ENCODE peak calls at places on chromosomes 7 and 10, in ten cellular contexts. V is Peyer's patch; S is AG09319; X is GM23338; R is AG09309; T is stimulated activated CD4-positive, alpha-beta T cell treated with anti-CD3 and anti-CD28 coated beads, Interleukin-4, amount 100 ng/mL, for 4 hours; W is iPS-NIHi11; D is amygdala; G is activated CD4-positive, alpha-beta T cell treated with anti-CD3 and anti-CD28 coated beads, Interleukin-2, amount 50 U/mL, for 4 hours; J is GM03348. K is an unnamed sample.

GRCh38 chr10:44968101-44968886 is 8.7 kb downstream of the RASSF4 start:
- DNase-seq in T (no peak), X (no peak), J (no peak), D (no peak), R (no peak), W (no peak), S (no peak), G (no peak), V (peak), K (peak)

GRCh38 chr7:108094933-108095710 is 35.0 kb downstream of the LAMB4 start:
- DNase-seq in J (peak), S (peak), T (no peak), D (no peak), G (no peak), X (no peak), R (peak), V (peak), W (no peak), K (no peak)

GRCh38 chr7:4080954-4081353 is 601.1 kb upstream of the FOXK1 start:
- DNase-seq in D (no peak), S (no peak), W (no peak), J (no peak), T (no peak), V (no peak), X (peak), R (no peak), G (no peak), K (peak)

GRCh38 chr10:43187213-43187612 is 49.0 kb downstream of the CSGALNACT2 start:
- DNase-seq in R (no peak), T (no peak), D (no peak), X (no peak), J (no peak), W (no peak), V (no peak), S (no peak), G (no peak), K (no peak)

GRCh38 chr10:29878492-29878891 is 180.9 kb downstream of the JCAD start:
- DNase-seq in D (no peak), T (no peak), X (no peak), V (no peak), S (no peak), W (no peak), R (no peak), G (no peak), J (no peak), K (no peak)

GRCh38 chr10:31928531-31929259 is at the start of gene ARHGAP12:
- DNase-seq in D (peak), X (peak), T (peak), R (no peak), V (peak), J (peak), W (peak), G (peak), S (peak), K (peak)

GRCh38 chr10:29239569-29240472 is 49.0 kb upstream of the LYZL1 start:
- DNase-seq in V (no peak), S (no peak), X (peak), R (no peak), D (no peak), J (peak), W (peak), T (no peak), G (no peak), K (no peak)

GRCh38 chr10:14439451-14440259 is 108.9 kb upstream of the FRMD4A start:
- DNase-seq in V (no peak), S (no peak), X (no peak), D (no peak), T (no peak), W (no peak), G (no peak), J (peak), R (no peak), K (no peak)

GRCh38 chr7:75962607-75963382 is 31.6 kb downstream of the TMEM120A start:
- DNase-seq in V (no peak), G (no peak), D (no peak), J (peak), T (no peak), X (no peak), S (peak), W (no peak), R (peak), K (peak)

K was measured in spleen.